ENCODE peak calls at places on chromosomes 2 and 18, in four cellular contexts. One of them, this sample, is unnamed.

GRCh38 chr2:65396348-65397026 is 35.9 kb downstream of the SPRED2 start:
- DNase-seq in activated T-helper 1 cell treated with anti-CD3 and anti-CD28 coated beads, Interleukin-12 subunit alpha, Interleukin-12 subunit beta, Interleukin-2, Interleukin-4 antibody, amounts not matched to agents 30 ng/mL and 10 ng/mL and 1 ng/mL, durations not matched to agents 14 hours and 24 hours and 36 hours: no peak
- DNase-seq in NCI-H2081: no peak
- DNase-seq in stimulated activated CD4-positive, alpha-beta T cell treated with anti-CD3 and anti-CD28 coated beads, TNF-alpha, amount 100 ng/mL, for 48 hours: no peak
- DNase-seq in this sample: no peak

GRCh38 chr18:69401475-69402218 is 959 bp downstream of the DOK6 start:
- DNase-seq in activated T-helper 1 cell treated with anti-CD3 and anti-CD28 coated beads, Interleukin-12 subunit alpha, Interleukin-12 subunit beta, Interleukin-2, Interleukin-4 antibody, amounts not matched to agents 30 ng/mL and 10 ng/mL and 1 ng/mL, durations not matched to agents 14 hours and 24 hours and 36 hours: no peak
- DNase-seq in NCI-H2081: peak
- DNase-seq in stimulated activated CD4-positive, alpha-beta T cell treated with anti-CD3 and anti-CD28 coated beads, TNF-alpha, amount 100 ng/mL, for 48 hours: no peak
- DNase-seq in this sample: no peak

GRCh38 chr18:48994044-48994651 is 43.4 kb upstream of the SMAD7 start:
- DNase-seq in activated T-helper 1 cell treated with anti-CD3 and anti-CD28 coated beads, Interleukin-12 subunit alpha, Interleukin-12 subunit beta, Interleukin-2, Interleukin-4 antibody, amounts not matched to agents 30 ng/mL and 10 ng/mL and 1 ng/mL, durations not matched to agents 14 hours and 24 hours and 36 hours: no peak
- DNase-seq in NCI-H2081: no peak
- DNase-seq in stimulated activated CD4-positive, alpha-beta T cell treated with anti-CD3 and anti-CD28 coated beads, TNF-alpha, amount 100 ng/mL, for 48 hours: no peak
- DNase-seq in this sample: no peak

GRCh38 chr2:70181363-70181956 is 9.4 kb downstream of the C2orf42 start:
- DNase-seq in activated T-helper 1 cell treated with anti-CD3 and anti-CD28 coated beads, Interleukin-12 subunit alpha, Interleukin-12 subunit beta, Interleukin-2, Interleukin-4 antibody, amounts not matched to agents 30 ng/mL and 10 ng/mL and 1 ng/mL, durations not matched to agents 14 hours and 24 hours and 36 hours: no peak
- DNase-seq in NCI-H2081: no peak
- DNase-seq in stimulated activated CD4-positive, alpha-beta T cell treated with anti-CD3 and anti-CD28 coated beads, TNF-alpha, amount 100 ng/mL, for 48 hours: no peak
- DNase-seq in this sample: no peak

GRCh38 chr2:60794271-60794863 is 38.3 kb downstream of the PAPOLG start:
- DNase-seq in activated T-helper 1 cell treated with anti-CD3 and anti-CD28 coated beads, Interleukin-12 subunit alpha, Interleukin-12 subunit beta, Interleukin-2, Interleukin-4 antibody, amounts not matched to agents 30 ng/mL and 10 ng/mL and 1 ng/mL, durations not matched to agents 14 hours and 24 hours and 36 hours: no peak
- DNase-seq in NCI-H2081: peak
- DNase-seq in stimulated activated CD4-positive, alpha-beta T cell treated with anti-CD3 and anti-CD28 coated beads, TNF-alpha, amount 100 ng/mL, for 48 hours: no peak
- DNase-seq in this sample: peak

GRCh38 chr2:160752475-160753330 is 259.1 kb upstream of the RBMS1 start:
- DNase-seq in activated T-helper 1 cell treated with anti-CD3 and anti-CD28 coated beads, Interleukin-12 subunit alpha, Interleukin-12 subunit beta, Interleukin-2, Interleukin-4 antibody, amounts not matched to agents 30 ng/mL and 10 ng/mL and 1 ng/mL, durations not matched to agents 14 hours and 24 hours and 36 hours: no peak
- DNase-seq in NCI-H2081: no peak
- DNase-seq in stimulated activated CD4-positive, alpha-beta T cell treated with anti-CD3 and anti-CD28 coated beads, TNF-alpha, amount 100 ng/mL, for 48 hours: no peak
- DNase-seq in this sample: no peak

GRCh38 chr18:61992923-61993322 is 100.1 kb upstream of the RNF152 start:
- DNase-seq in activated T-helper 1 cell treated with anti-CD3 and anti-CD28 coated beads, Interleukin-12 subunit alpha, Interleukin-12 subunit beta, Interleukin-2, Interleukin-4 antibody, amounts not matched to agents 30 ng/mL and 10 ng/mL and 1 ng/mL, durations not matched to agents 14 hours and 24 hours and 36 hours: no peak
- DNase-seq in NCI-H2081: no peak
- DNase-seq in stimulated activated CD4-positive, alpha-beta T cell treated with anti-CD3 and anti-CD28 coated beads, TNF-alpha, amount 100 ng/mL, for 48 hours: no peak
- DNase-seq in this sample: no peak

GRCh38 chr2:12151716-12152115 is 405.3 kb downstream of the LPIN1 start:
- DNase-seq in activated T-helper 1 cell treated with anti-CD3 and anti-CD28 coated beads, Interleukin-12 subunit alpha, Interleukin-12 subunit beta, Interleukin-2, Interleukin-4 antibody, amounts not matched to agents 30 ng/mL and 10 ng/mL and 1 ng/mL, durations not matched to agents 14 hours and 24 hours and 36 hours: no peak
- DNase-seq in NCI-H2081: no peak
- DNase-seq in stimulated activated CD4-positive, alpha-beta T cell treated with anti-CD3 and anti-CD28 coated beads, TNF-alpha, amount 100 ng/mL, for 48 hours: no peak
- DNase-seq in this sample: no peak

GRCh38 chr18:58567453-58568196 is 61.3 kb downstream of the ALPK2 start:
- DNase-seq in activated T-helper 1 cell treated with anti-CD3 and anti-CD28 coated beads, Interleukin-12 subunit alpha, Interleukin-12 subunit beta, Interleukin-2, Interleukin-4 antibody, amounts not matched to agents 30 ng/mL and 10 ng/mL and 1 ng/mL, durations not matched to agents 14 hours and 24 hours and 36 hours: no peak
- DNase-seq in NCI-H2081: no peak
- DNase-seq in stimulated activated CD4-positive, alpha-beta T cell treated with anti-CD3 and anti-CD28 coated beads, TNF-alpha, amount 100 ng/mL, for 48 hours: no peak
- DNase-seq in this sample: no peak

GRCh38 chr2:201984800-201985525 is 48.7 kb upstream of the FZD7 start:
- DNase-seq in activated T-helper 1 cell treated with anti-CD3 and anti-CD28 coated beads, Interleukin-12 subunit alpha, Interleukin-12 subunit beta, Interleukin-2, Interleukin-4 antibody, amounts not matched to agents 30 ng/mL and 10 ng/mL and 1 ng/mL, durations not matched to agents 14 hours and 24 hours and 36 hours: no peak
- DNase-seq in NCI-H2081: peak
- DNase-seq in stimulated activated CD4-positive, alpha-beta T cell treated with anti-CD3 and anti-CD28 coated beads, TNF-alpha, amount 100 ng/mL, for 48 hours: no peak
- DNase-seq in this sample: no peak

GRCh38 chr2:72176281-72176680 is 28.6 kb upstream of the CYP26B1 start:
- DNase-seq in activated T-helper 1 cell treated with anti-CD3 and anti-CD28 coated beads, Interleukin-12 subunit alpha, Interleukin-12 subunit beta, Interleukin-2, Interleukin-4 antibody, amounts not matched to agents 30 ng/mL and 10 ng/mL and 1 ng/mL, durations not matched to agents 14 hours and 24 hours and 36 hours: no peak
- DNase-seq in NCI-H2081: no peak
- DNase-seq in stimulated activated CD4-positive, alpha-beta T cell treated with anti-CD3 and anti-CD28 coated beads, TNF-alpha, amount 100 ng/mL, for 48 hours: no peak
- DNase-seq in this sample: no peak

GRCh38 chr2:221096651-221097567 is 475.2 kb downstream of the EPHA4 start:
- DNase-seq in activated T-helper 1 cell treated with anti-CD3 and anti-CD28 coated beads, Interleukin-12 subunit alpha, Interleukin-12 subunit beta, Interleukin-2, Interleukin-4 antibody, amounts not matched to agents 30 ng/mL and 10 ng/mL and 1 ng/mL, durations not matched to agents 14 hours and 24 hours and 36 hours: no peak
- DNase-seq in NCI-H2081: no peak
- DNase-seq in stimulated activated CD4-positive, alpha-beta T cell treated with anti-CD3 and anti-CD28 coated beads, TNF-alpha, amount 100 ng/mL, for 48 hours: no peak
- DNase-seq in this sample: no peak

GRCh38 chr2:63842149-63843061 is 709 bp downstream of the UGP2 start:
- DNase-seq in activated T-helper 1 cell treated with anti-CD3 and anti-CD28 coated beads, Interleukin-12 subunit alpha, Interleukin-12 subunit beta, Interleukin-2, Interleukin-4 antibody, amounts not matched to agents 30 ng/mL and 10 ng/mL and 1 ng/mL, durations not matched to agents 14 hours and 24 hours and 36 hours: no peak
- DNase-seq in NCI-H2081: peak
- DNase-seq in stimulated activated CD4-positive, alpha-beta T cell treated with anti-CD3 and anti-CD28 coated beads, TNF-alpha, amount 100 ng/mL, for 48 hours: no peak
- DNase-seq in this sample: no peak

GRCh38 chr18:9539283-9539682 is 64.0 kb downstream of the RALBP1 start:
- DNase-seq in activated T-helper 1 cell treated with anti-CD3 and anti-CD28 coated beads, Interleukin-12 subunit alpha, Interleukin-12 subunit beta, Interleukin-2, Interleukin-4 antibody, amounts not matched to agents 30 ng/mL and 10 ng/mL and 1 ng/mL, durations not matched to agents 14 hours and 24 hours and 36 hours: no peak
- DNase-seq in NCI-H2081: no peak
- DNase-seq in stimulated activated CD4-positive, alpha-beta T cell treated with anti-CD3 and anti-CD28 coated beads, TNF-alpha, amount 100 ng/mL, for 48 hours: no peak
- DNase-seq in this sample: no peak

GRCh38 chr2:46490521-46491141 is 11.3 kb downstream of the TMEM247 start:
- DNase-seq in activated T-helper 1 cell treated with anti-CD3 and anti-CD28 coated beads, Interleukin-12 subunit alpha, Interleukin-12 subunit beta, Interleukin-2, Interleukin-4 antibody, amounts not matched to agents 30 ng/mL and 10 ng/mL and 1 ng/mL, durations not matched to agents 14 hours and 24 hours and 36 hours: no peak
- DNase-seq in NCI-H2081: no peak
- DNase-seq in stimulated activated CD4-positive, alpha-beta T cell treated with anti-CD3 and anti-CD28 coated beads, TNF-alpha, amount 100 ng/mL, for 48 hours: no peak
- DNase-seq in this sample: no peak

GRCh38 chr18:28365406-28365805 is 188.5 kb upstream of the CDH2 start:
- DNase-seq in activated T-helper 1 cell treated with anti-CD3 and anti-CD28 coated beads, Interleukin-12 subunit alpha, Interleukin-12 subunit beta, Interleukin-2, Interleukin-4 antibody, amounts not matched to agents 30 ng/mL and 10 ng/mL and 1 ng/mL, durations not matched to agents 14 hours and 24 hours and 36 hours: no peak
- DNase-seq in NCI-H2081: peak
- DNase-seq in stimulated activated CD4-positive, alpha-beta T cell treated with anti-CD3 and anti-CD28 coated beads, TNF-alpha, amount 100 ng/mL, for 48 hours: no peak
- DNase-seq in this sample: no peak

GRCh38 chr2:198129609-198130008 is 325.2 kb downstream of the PLCL1 start:
- DNase-seq in activated T-helper 1 cell treated with anti-CD3 and anti-CD28 coated beads, Interleukin-12 subunit alpha, Interleukin-12 subunit beta, Interleukin-2, Interleukin-4 antibody, amounts not matched to agents 30 ng/mL and 10 ng/mL and 1 ng/mL, durations not matched to agents 14 hours and 24 hours and 36 hours: no peak
- DNase-seq in NCI-H2081: no peak
- DNase-seq in stimulated activated CD4-positive, alpha-beta T cell treated with anti-CD3 and anti-CD28 coated beads, TNF-alpha, amount 100 ng/mL, for 48 hours: no peak
- DNase-seq in this sample: no peak

GRCh38 chr2:26011990-26012856 is 21.7 kb upstream of the RAB10 start:
- DNase-seq in activated T-helper 1 cell treated with anti-CD3 and anti-CD28 coated beads, Interleukin-12 subunit alpha, Interleukin-12 subunit beta, Interleukin-2, Interleukin-4 antibody, amounts not matched to agents 30 ng/mL and 10 ng/mL and 1 ng/mL, durations not matched to agents 14 hours and 24 hours and 36 hours: no peak
- DNase-seq in NCI-H2081: no peak
- DNase-seq in stimulated activated CD4-positive, alpha-beta T cell treated with anti-CD3 and anti-CD28 coated beads, TNF-alpha, amount 100 ng/mL, for 48 hours: no peak
- DNase-seq in this sample: peak

GRCh38 chr2:151860613-151861146 is 32.5 kb upstream of the ARL5A start:
- DNase-seq in activated T-helper 1 cell treated with anti-CD3 and anti-CD28 coated beads, Interleukin-12 subunit alpha, Interleukin-12 subunit beta, Interleukin-2, Interleukin-4 antibody, amounts not matched to agents 30 ng/mL and 10 ng/mL and 1 ng/mL, durations not matched to agents 14 hours and 24 hours and 36 hours: no peak
- DNase-seq in NCI-H2081: no peak
- DNase-seq in stimulated activated CD4-positive, alpha-beta T cell treated with anti-CD3 and anti-CD28 coated beads, TNF-alpha, amount 100 ng/mL, for 48 hours: no peak
- DNase-seq in this sample: no peak

GRCh38 chr2:10389191-10389590 is 58.9 kb downstream of the ODC1 start:
- DNase-seq in activated T-helper 1 cell treated with anti-CD3 and anti-CD28 coated beads, Interleukin-12 subunit alpha, Interleukin-12 subunit beta, Interleukin-2, Interleukin-4 antibody, amounts not matched to agents 30 ng/mL and 10 ng/mL and 1 ng/mL, durations not matched to agents 14 hours and 24 hours and 36 hours: no peak
- DNase-seq in NCI-H2081: no peak
- DNase-seq in stimulated activated CD4-positive, alpha-beta T cell treated with anti-CD3 and anti-CD28 coated beads, TNF-alpha, amount 100 ng/mL, for 48 hours: no peak
- DNase-seq in this sample: no peak

GRCh38 chr2:197353393-197354168 is 43.0 kb upstream of the ANKRD44 start:
- DNase-seq in activated T-helper 1 cell treated with anti-CD3 and anti-CD28 coated beads, Interleukin-12 subunit alpha, Interleukin-12 subunit beta, Interleukin-2, Interleukin-4 antibody, amounts not matched to agents 30 ng/mL and 10 ng/mL and 1 ng/mL, durations not matched to agents 14 hours and 24 hours and 36 hours: no peak
- DNase-seq in NCI-H2081: no peak
- DNase-seq in stimulated activated CD4-positive, alpha-beta T cell treated with anti-CD3 and anti-CD28 coated beads, TNF-alpha, amount 100 ng/mL, for 48 hours: no peak
- DNase-seq in this sample: no peak

GRCh38 chr18:12366794-12367193 is 10.2 kb downstream of the AFG3L2 start:
- DNase-seq in activated T-helper 1 cell treated with anti-CD3 and anti-CD28 coated beads, Interleukin-12 subunit alpha, Interleukin-12 subunit beta, Interleukin-2, Interleukin-4 antibody, amounts not matched to agents 30 ng/mL and 10 ng/mL and 1 ng/mL, durations not matched to agents 14 hours and 24 hours and 36 hours: no peak
- DNase-seq in NCI-H2081: no peak
- DNase-seq in stimulated activated CD4-positive, alpha-beta T cell treated with anti-CD3 and anti-CD28 coated beads, TNF-alpha, amount 100 ng/mL, for 48 hours: no peak
- DNase-seq in this sample: no peak

GRCh38 chr2:120133572-120134244 is 89.5 kb downstream of the TMEM185B start:
- DNase-seq in activated T-helper 1 cell treated with anti-CD3 and anti-CD28 coated beads, Interleukin-12 subunit alpha, Interleukin-12 subunit beta, Interleukin-2, Interleukin-4 antibody, amounts not matched to agents 30 ng/mL and 10 ng/mL and 1 ng/mL, durations not matched to agents 14 hours and 24 hours and 36 hours: no peak
- DNase-seq in NCI-H2081: no peak
- DNase-seq in stimulated activated CD4-positive, alpha-beta T cell treated with anti-CD3 and anti-CD28 coated beads, TNF-alpha, amount 100 ng/mL, for 48 hours: no peak
- DNase-seq in this sample: no peak

GRCh38 chr2:61759718-61760117 is 94.1 kb downstream of the FAM161A start:
- DNase-seq in activated T-helper 1 cell treated with anti-CD3 and anti-CD28 coated beads, Interleukin-12 subunit alpha, Interleukin-12 subunit beta, Interleukin-2, Interleukin-4 antibody, amounts not matched to agents 30 ng/mL and 10 ng/mL and 1 ng/mL, durations not matched to agents 14 hours and 24 hours and 36 hours: no peak
- DNase-seq in NCI-H2081: no peak
- DNase-seq in stimulated activated CD4-positive, alpha-beta T cell treated with anti-CD3 and anti-CD28 coated beads, TNF-alpha, amount 100 ng/mL, for 48 hours: no peak
- DNase-seq in this sample: no peak

GRCh38 chr2:142531375-142531774 is 346.1 kb upstream of the KYNU start:
- DNase-seq in activated T-helper 1 cell treated with anti-CD3 and anti-CD28 coated beads, Interleukin-12 subunit alpha, Interleukin-12 subunit beta, Interleukin-2, Interleukin-4 antibody, amounts not matched to agents 30 ng/mL and 10 ng/mL and 1 ng/mL, durations not matched to agents 14 hours and 24 hours and 36 hours: no peak
- DNase-seq in NCI-H2081: no peak
- DNase-seq in stimulated activated CD4-positive, alpha-beta T cell treated with anti-CD3 and anti-CD28 coated beads, TNF-alpha, amount 100 ng/mL, for 48 hours: no peak
- DNase-seq in this sample: no peak

GRCh38 chr2:188265315-188265714 is 26.4 kb upstream of the GULP1 start:
- DNase-seq in activated T-helper 1 cell treated with anti-CD3 and anti-CD28 coated beads, Interleukin-12 subunit alpha, Interleukin-12 subunit beta, Interleukin-2, Interleukin-4 antibody, amounts not matched to agents 30 ng/mL and 10 ng/mL and 1 ng/mL, durations not matched to agents 14 hours and 24 hours and 36 hours: no peak
- DNase-seq in NCI-H2081: no peak
- DNase-seq in stimulated activated CD4-positive, alpha-beta T cell treated with anti-CD3 and anti-CD28 coated beads, TNF-alpha, amount 100 ng/mL, for 48 hours: no peak
- DNase-seq in this sample: no peak

GRCh38 chr2:18750662-18751554 is 161.5 kb upstream of the NT5C1B start:
- DNase-seq in activated T-helper 1 cell treated with anti-CD3 and anti-CD28 coated beads, Interleukin-12 subunit alpha, Interleukin-12 subunit beta, Interleukin-2, Interleukin-4 antibody, amounts not matched to agents 30 ng/mL and 10 ng/mL and 1 ng/mL, durations not matched to agents 14 hours and 24 hours and 36 hours: no peak
- DNase-seq in NCI-H2081: no peak
- DNase-seq in stimulated activated CD4-positive, alpha-beta T cell treated with anti-CD3 and anti-CD28 coated beads, TNF-alpha, amount 100 ng/mL, for 48 hours: no peak
- DNase-seq in this sample: no peak

GRCh38 chr2:158317642-158318041 is 138.9 kb downstream of the CCDC148 start:
- DNase-seq in activated T-helper 1 cell treated with anti-CD3 and anti-CD28 coated beads, Interleukin-12 subunit alpha, Interleukin-12 subunit beta, Interleukin-2, Interleukin-4 antibody, amounts not matched to agents 30 ng/mL and 10 ng/mL and 1 ng/mL, durations not matched to agents 14 hours and 24 hours and 36 hours: no peak
- DNase-seq in NCI-H2081: no peak
- DNase-seq in stimulated activated CD4-positive, alpha-beta T cell treated with anti-CD3 and anti-CD28 coated beads, TNF-alpha, amount 100 ng/mL, for 48 hours: no peak
- DNase-seq in this sample: no peak

GRCh38 chr2:5365871-5366461 is 326.2 kb upstream of the SOX11 start:
- DNase-seq in activated T-helper 1 cell treated with anti-CD3 and anti-CD28 coated beads, Interleukin-12 subunit alpha, Interleukin-12 subunit beta, Interleukin-2, Interleukin-4 antibody, amounts not matched to agents 30 ng/mL and 10 ng/mL and 1 ng/mL, durations not matched to agents 14 hours and 24 hours and 36 hours: peak
- DNase-seq in NCI-H2081: peak
- DNase-seq in stimulated activated CD4-positive, alpha-beta T cell treated with anti-CD3 and anti-CD28 coated beads, TNF-alpha, amount 100 ng/mL, for 48 hours: peak
- DNase-seq in this sample: peak

GRCh38 chr2:219003267-219003634 is 10.0 kb upstream of the CRYBA2 start:
- DNase-seq in activated T-helper 1 cell treated with anti-CD3 and anti-CD28 coated beads, Interleukin-12 subunit alpha, Interleukin-12 subunit beta, Interleukin-2, Interleukin-4 antibody, amounts not matched to agents 30 ng/mL and 10 ng/mL and 1 ng/mL, durations not matched to agents 14 hours and 24 hours and 36 hours: no peak
- DNase-seq in NCI-H2081: no peak
- DNase-seq in stimulated activated CD4-positive, alpha-beta T cell treated with anti-CD3 and anti-CD28 coated beads, TNF-alpha, amount 100 ng/mL, for 48 hours: no peak
- DNase-seq in this sample: peak

GRCh38 chr18:9700261-9700796 is 7.8 kb upstream of the RAB31 start:
- DNase-seq in activated T-helper 1 cell treated with anti-CD3 and anti-CD28 coated beads, Interleukin-12 subunit alpha, Interleukin-12 subunit beta, Interleukin-2, Interleukin-4 antibody, amounts not matched to agents 30 ng/mL and 10 ng/mL and 1 ng/mL, durations not matched to agents 14 hours and 24 hours and 36 hours: no peak
- DNase-seq in NCI-H2081: no peak
- DNase-seq in stimulated activated CD4-positive, alpha-beta T cell treated with anti-CD3 and anti-CD28 coated beads, TNF-alpha, amount 100 ng/mL, for 48 hours: no peak
- DNase-seq in this sample: no peak

GRCh38 chr2:42863320-42863719 is 70.9 kb upstream of the HAAO start:
- DNase-seq in activated T-helper 1 cell treated with anti-CD3 and anti-CD28 coated beads, Interleukin-12 subunit alpha, Interleukin-12 subunit beta, Interleukin-2, Interleukin-4 antibody, amounts not matched to agents 30 ng/mL and 10 ng/mL and 1 ng/mL, durations not matched to agents 14 hours and 24 hours and 36 hours: no peak
- DNase-seq in NCI-H2081: no peak
- DNase-seq in stimulated activated CD4-positive, alpha-beta T cell treated with anti-CD3 and anti-CD28 coated beads, TNF-alpha, amount 100 ng/mL, for 48 hours: no peak
- DNase-seq in this sample: no peak

This sample was measured in SHP77 treated with DMSO at 0.1 percent for 48 hours.